ENCODE peak calls at places on chromosome 7, in nine cellular contexts. D, A, E, G, R, N, B, H and Q are unnamed samples.

GRCh38 chr7:21938463-21938862 is 7.2 kb downstream of the CDCA7L start:
- ATAC-seq in D (no peak), A (no peak), E (no peak), G (no peak), R (no peak), N (no peak), B (no peak), H (no peak), Q (no peak)

GRCh38 chr7:141675431-141676210 is 26.3 kb downstream of the DENND11 start:
- ATAC-seq in D (no peak), A (peak), E (no peak), G (no peak), R (peak), N (peak), B (no peak), H (no peak), Q (peak)

GRCh38 chr7:148261996-148262688 is 328.4 kb upstream of the C7orf33 start:
- ATAC-seq in D (no peak), A (no peak), E (peak), G (peak), R (no peak), N (no peak), B (peak), H (no peak), Q (no peak)

GRCh38 chr7:5700391-5700985 is 81.0 kb downstream of the RNF216 start:
- ATAC-seq in D (no peak), A (no peak), E (no peak), G (no peak), R (no peak), N (no peak), B (no peak), H (no peak), Q (no peak)

GRCh38 chr7:14841850-14842249 is 60.7 kb downstream of the DGKB start:
- ATAC-seq in D (no peak), A (no peak), E (no peak), G (no peak), R (no peak), N (no peak), B (no peak), H (no peak), Q (no peak)

GRCh38 chr7:92695308-92696261 is 105.4 kb upstream of the FAM133B start:
- ATAC-seq in D (no peak), A (peak), E (peak), G (peak), R (no peak), N (peak), B (peak), H (peak), Q (no peak)

GRCh38 chr7:90404777-90405176 is 1.5 kb downstream of the CLDN12 start:
- ATAC-seq in D (no peak), A (no peak), E (no peak), G (no peak), R (no peak), N (no peak), B (no peak), H (no peak), Q (no peak)

GRCh38 chr7:5428470-5429252 is 5.0 kb upstream of the TNRC18 start:
- ATAC-seq in D (no peak), A (peak), E (peak), G (no peak), R (no peak), N (peak), B (peak), H (no peak), Q (peak)

GRCh38 chr7:126578338-126578737 is 674.4 kb downstream of the GRM8 start:
- ATAC-seq in D (no peak), A (no peak), E (no peak), G (no peak), R (no peak), N (no peak), B (no peak), H (no peak), Q (no peak)

GRCh38 chr7:12328888-12329770 is 74.5 kb downstream of the VWDE start:
- ATAC-seq in D (no peak), A (no peak), E (peak), G (no peak), R (no peak), N (no peak), B (no peak), H (no peak), Q (no peak)

GRCh38 chr7:51308738-51309102 is 7.9 kb downstream of the COBL start:
- ATAC-seq in D (no peak), A (no peak), E (no peak), G (no peak), R (no peak), N (no peak), B (no peak), H (no peak), Q (no peak)